ENCODE peak calls at places on chromosomes 5 and 9, in four cellular contexts. O is LoVo, U is small intestine, B is T-cell. F is an unnamed sample.

GRCh38 chr5:39775058-39775457 is 350.3 kb upstream of the DAB2 start:
- DNase-seq in B (no peak), O (no peak), U (no peak), F (no peak)

GRCh38 chr5:1911773-1912235 is 29.1 kb upstream of the IRX4 start:
- DNase-seq in U (no peak), O (no peak), B (no peak), F (no peak)

GRCh38 chr5:146111409-146111808 is 6.0 kb upstream of the PLAC8L1 start:
- DNase-seq in O (no peak), B (no peak), U (no peak), F (no peak)

GRCh38 chr9:91037511-91038482 is 236.2 kb downstream of the SYK start:
- DNase-seq in O (peak; percentile 88), B (no peak), U (peak; percentile 98), F (no peak)

GRCh38 chr9:126626117-126627022 is 12.6 kb downstream of the LMX1B start:
- DNase-seq in B (no peak), O (no peak), U (no peak), F (no peak)

GRCh38 chr5:166342330-166342891 is 1949.0 kb upstream of the WWC1 start:
- DNase-seq in U (no peak), O (no peak), B (no peak), F (no peak)

GRCh38 chr9:89905628-89906338 is 301.0 kb downstream of the GADD45G start:
- DNase-seq in O (no peak), U (no peak), B (no peak), F (no peak)

GRCh38 chr9:33187519-33188218 is 20.5 kb upstream of the B4GALT1 start:
- DNase-seq in B (no peak), O (no peak), U (no peak), F (no peak)

GRCh38 chr5:79561525-79561893 is 47.6 kb upstream of the HOMER1 start:
- DNase-seq in U (no peak), O (no peak), B (no peak), F (no peak)

GRCh38 chr5:139092741-139093140 is 105.4 kb downstream of the SIL1 start:
- DNase-seq in U (no peak), B (no peak), O (no peak), F (no peak)

GRCh38 chr5:160556886-160557285 is 135.2 kb downstream of the PTTG1 start:
- DNase-seq in O (no peak), U (no peak), B (no peak), F (no peak)

GRCh38 chr5:116531117-116531516 is 43.5 kb downstream of the SEMA6A start:
- DNase-seq in O (no peak), U (no peak), B (no peak), F (no peak)

GRCh38 chr9:135743021-135743420 is 41.0 kb downstream of the KCNT1 start:
- DNase-seq in B (no peak), U (no peak), O (no peak), F (no peak)

GRCh38 chr5:178431777-178432155 is 158.4 kb downstream of the COL23A1 start:
- DNase-seq in U (no peak), B (no peak), O (no peak), F (no peak)

GRCh38 chr5:42518595-42519067 is 95.4 kb downstream of the GHR start:
- DNase-seq in U (no peak), B (no peak), O (no peak), F (no peak)

GRCh38 chr5:177429248-177430045 is 3.0 kb downstream of the GRK6 start:
- DNase-seq in O (no peak), B (peak; percentile 88), U (peak; percentile 58), F (peak; percentile 96)

GRCh38 chr5:52842111-52842510 is 54.4 kb downstream of the ITGA1 start:
- DNase-seq in B (no peak), U (no peak), O (no peak), F (no peak)

GRCh38 chr9:20023237-20023928 is 234.5 kb upstream of the SLC24A2 start:
- DNase-seq in U (no peak), B (no peak), O (no peak), F (no peak)

GRCh38 chr5:149383399-149383798 is 4.3 kb upstream of the IL17B start:
- DNase-seq in O (no peak), U (no peak), B (no peak), F (no peak)

GRCh38 chr9:37788328-37788727 is 3.5 kb upstream of the EXOSC3 start:
- DNase-seq in O (no peak), B (no peak), U (peak; percentile 36), F (no peak)

GRCh38 chr5:138964547-138965174 is 89.5 kb upstream of the LRRTM2 start:
- DNase-seq in U (peak; percentile 38), B (no peak), O (no peak), F (no peak)

GRCh38 chr5:53590759-53591158 is 30.3 kb downstream of the NDUFS4 start:
- DNase-seq in O (no peak), U (no peak), B (no peak), F (no peak)

GRCh38 chr5:157222506-157223230 is 42.0 kb downstream of the ITK start:
- DNase-seq in B (peak; percentile 52), U (no peak), O (no peak), F (no peak)

GRCh38 chr9:131320031-131320685 is 30.6 kb downstream of the PLPP7 start:
- DNase-seq in O (no peak), U (no peak), B (no peak), F (no peak)

GRCh38 chr9:115146581-115147021 is 28.6 kb upstream of the TNC start:
- DNase-seq in U (no peak), O (peak; percentile 10), B (no peak), F (no peak)

GRCh38 chr5:175252234-175252805 is 191.7 kb downstream of the DRD1 start:
- DNase-seq in B (no peak), U (no peak), O (no peak), F (no peak)

GRCh38 chr5:104184264-104184663 is 621.7 kb upstream of the NUDT12 start:
- DNase-seq in B (no peak), O (no peak), U (no peak), F (no peak)

GRCh38 chr9:98790601-98791146 is 5.7 kb downstream of the ANKS6 start:
- DNase-seq in U (no peak), O (no peak), B (no peak), F (no peak)

GRCh38 chr9:86217076-86217475 is 42.4 kb downstream of the C9orf153 start:
- DNase-seq in B (no peak), O (no peak), U (no peak), F (no peak)

GRCh38 chr9:121222524-121223171 is 21.0 kb upstream of the RAB14 start:
- DNase-seq in O (peak; percentile 37), B (no peak), U (peak; percentile 43), F (peak; percentile 64)

GRCh38 chr9:107049046-107049824 is 186.3 kb downstream of the ZNF462 start:
- DNase-seq in B (no peak), O (no peak), U (no peak), F (no peak)

GRCh38 chr5:322281-322941 is 897 bp downstream of the AHRR start:
- DNase-seq in B (no peak), O (no peak), U (no peak), F (no peak)

GRCh38 chr9:6715755-6716643 is 41.8 kb upstream of the KDM4C start:
- DNase-seq in B (peak; percentile 61), O (peak; percentile 86), U (peak; percentile 90), F (no peak)

F was measured in Kasumi-1.